ENCODE peak calls at places on chromosomes 1 and 21, in ten cellular contexts. G is WTC11; E is cardiac muscle cell; S is AG04450; K is lower lobe of right lung; J is CD4-positive, alpha-beta T cell; B is tibial artery; A is progenitor cell of endocrine pancreas; N is prostate gland; I is fibroblast of the aortic adventitia. D is an unnamed sample.

GRCh38 chr1:153100241-153100640 is 5.9 kb upstream of the SPRR2E start:
- DNase-seq in I (peak), S (no peak), K (no peak), E (no peak), G (no peak), N (no peak), B (no peak), J (no peak), A (no peak), D (no peak)

GRCh38 chr1:174209347-174210187 is 50.2 kb downstream of the RABGAP1L start:
- DNase-seq in E (no peak), G (no peak), B (no peak), I (no peak), N (no peak), K (no peak), S (no peak), J (no peak), A (no peak), D (no peak)

GRCh38 chr1:65065535-65066378 is 82.2 kb upstream of the AK4 start:
- DNase-seq in G (peak), K (peak), A (peak), I (no peak), B (peak), J (no peak), N (peak), E (peak), S (no peak), D (peak)

GRCh38 chr1:22910986-22911651 is 61.5 kb downstream of the LACTBL1 start:
- DNase-seq in I (no peak), N (no peak), J (no peak), B (no peak), K (no peak), E (no peak), A (no peak), G (no peak), S (no peak), D (no peak)

GRCh38 chr21:29233611-29234540 is 64.8 kb upstream of the BACH1 start:
- DNase-seq in K (no peak), G (no peak), I (no peak), B (no peak), A (no peak), N (no peak), J (no peak), S (no peak), E (no peak), D (no peak)

GRCh38 chr1:151368745-151369610 is 3.5 kb downstream of the SELENBP1 start:
- DNase-seq in N (no peak), G (no peak), J (no peak), A (no peak), S (no peak), E (no peak), B (no peak), K (peak), I (no peak), D (no peak)

GRCh38 chr1:163596541-163597258 is 274.9 kb downstream of the NUF2 start:
- DNase-seq in J (no peak), I (no peak), E (no peak), N (no peak), S (no peak), B (no peak), K (no peak), A (no peak), G (no peak), D (no peak)

GRCh38 chr1:156746716-156747631 is 4.5 kb downstream of the HDGF start:
- DNase-seq in A (peak), E (peak), N (peak), J (peak), K (peak), I (peak), B (peak), S (peak), G (peak), D (peak)

GRCh38 chr1:44354268-44354839 is 703 bp downstream of the ERI3 start:
- DNase-seq in J (no peak), N (peak), G (no peak), A (no peak), K (no peak), E (peak), I (peak), S (no peak), B (no peak), D (no peak)

GRCh38 chr1:174837386-174837785 is 162.4 kb upstream of the CACYBP start:
- DNase-seq in N (no peak), J (no peak), G (no peak), S (no peak), A (no peak), E (no peak), B (no peak), K (no peak), I (no peak), D (no peak)

GRCh38 chr1:111628153-111628552 is 8.6 kb downstream of the RAP1A start:
- DNase-seq in G (no peak), N (no peak), S (no peak), A (no peak), E (no peak), K (no peak), I (no peak), B (no peak), J (no peak), D (no peak)

DNA sequence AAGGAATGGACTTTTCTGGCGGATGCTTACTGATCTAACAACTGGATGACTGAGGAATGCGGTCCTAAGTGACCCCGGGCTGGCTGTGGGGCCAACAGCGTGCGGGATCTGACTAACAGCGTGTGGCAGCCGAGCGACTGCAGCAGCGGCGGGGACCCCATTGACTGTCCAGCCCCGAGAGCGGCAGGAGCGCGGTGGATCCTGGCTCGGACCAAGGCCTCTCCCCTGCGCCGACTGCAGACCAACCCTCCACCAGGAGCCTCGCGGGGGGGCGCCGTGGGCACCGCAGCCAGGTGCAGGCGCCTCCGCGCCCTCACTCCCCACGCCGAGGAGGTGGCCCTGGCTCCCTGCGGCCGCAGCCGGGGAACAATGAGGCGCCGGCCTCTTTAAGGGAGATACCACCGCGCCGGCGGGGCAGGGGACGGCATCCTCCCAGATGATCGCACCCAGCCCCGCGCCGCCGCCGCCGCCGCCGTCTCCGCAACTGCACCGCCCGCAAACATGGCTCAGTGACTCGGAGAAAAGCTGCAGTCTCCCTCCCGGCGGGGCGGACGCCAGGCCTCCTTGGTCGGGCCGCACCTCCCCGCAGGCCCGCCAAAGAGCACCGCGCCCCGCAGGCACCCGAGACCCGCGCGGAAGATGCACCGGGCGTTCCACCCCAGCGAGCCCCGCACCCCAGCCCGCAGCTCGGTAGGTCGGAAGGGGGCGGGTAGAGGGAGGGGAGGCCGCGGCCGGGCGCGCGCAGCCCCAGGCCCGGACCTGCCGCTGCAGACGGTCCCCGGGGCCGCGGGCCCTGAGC is 694 bp upstream of the PDIK1L start:
- DNase-seq in A (peak), J (peak), G (peak), K (peak), N (peak), B (peak), S (no peak), I (peak), E (peak), D (peak)
- TF ChIP-seq CTCF in A (no peak), J (peak), G (no peak), K (no peak), N (peak), B (no peak), S (no peak), I (no peak), E (no peak), D (no peak)

GRCh38 chr1:39132505-39133339 is 71.8 kb upstream of the MACF1 start:
- DNase-seq in G (peak), J (no peak), B (peak), A (peak), N (peak), K (peak), S (no peak), E (peak), I (peak), D (peak)
- TF ChIP-seq CTCF in G (no peak), J (no peak), B (peak), A (peak), N (peak), K (peak), S (no peak), E (peak), I (no peak), D (no peak)

GRCh38 chr1:230709619-230710542 is 4.0 kb downstream of the AGT start:
- DNase-seq in S (no peak), E (peak), J (no peak), G (no peak), K (no peak), N (no peak), I (no peak), A (no peak), B (no peak), D (no peak)

GRCh38 chr1:230707732-230708630 is 5.9 kb downstream of the AGT start:
- DNase-seq in N (no peak), K (no peak), B (no peak), S (no peak), A (no peak), G (no peak), J (no peak), E (no peak), I (no peak), D (no peak)

GRCh38 chr1:230706887-230707731 is 6.8 kb downstream of the AGT start:
- DNase-seq in G (no peak), B (no peak), S (no peak), J (no peak), E (no peak), I (no peak), N (no peak), K (no peak), A (no peak), D (no peak)

GRCh38 chr1:230710543-230710904 is 3.4 kb downstream of the AGT start:
- DNase-seq in J (no peak), I (no peak), N (no peak), B (no peak), G (no peak), A (no peak), K (no peak), S (no peak), E (no peak), D (no peak)

GRCh38 chr1:230708631-230709580 is 5.0 kb downstream of the AGT start:
- DNase-seq in B (no peak), A (no peak), K (no peak), S (no peak), E (no peak), N (no peak), G (no peak), J (no peak), I (peak), D (no peak)
- TF ChIP-seq CTCF in B (no peak), A (no peak), K (no peak), S (no peak), E (no peak), N (no peak), G (no peak), J (no peak), I (no peak), D (no peak)

GRCh38 chr1:226520640-226521355 is 27.8 kb upstream of the STUM start:
- DNase-seq in S (no peak), E (peak), K (no peak), I (no peak), A (no peak), J (no peak), N (no peak), B (no peak), G (peak), D (no peak)

GRCh38 chr1:226518375-226518774 is 30.2 kb upstream of the STUM start:
- DNase-seq in E (no peak), N (no peak), J (no peak), I (no peak), S (no peak), K (no peak), B (no peak), A (no peak), G (no peak), D (no peak)

GRCh38 chr1:226519135-226519534 is 29.4 kb upstream of the STUM start:
- DNase-seq in B (no peak), K (no peak), A (no peak), I (no peak), J (no peak), G (no peak), S (no peak), N (no peak), E (no peak), D (no peak)

GRCh38 chr1:226523646-226524406 is 24.7 kb upstream of the STUM start:
- DNase-seq in I (no peak), N (no peak), G (no peak), J (no peak), A (no peak), K (no peak), S (no peak), B (no peak), E (no peak), D (no peak)

DNA sequence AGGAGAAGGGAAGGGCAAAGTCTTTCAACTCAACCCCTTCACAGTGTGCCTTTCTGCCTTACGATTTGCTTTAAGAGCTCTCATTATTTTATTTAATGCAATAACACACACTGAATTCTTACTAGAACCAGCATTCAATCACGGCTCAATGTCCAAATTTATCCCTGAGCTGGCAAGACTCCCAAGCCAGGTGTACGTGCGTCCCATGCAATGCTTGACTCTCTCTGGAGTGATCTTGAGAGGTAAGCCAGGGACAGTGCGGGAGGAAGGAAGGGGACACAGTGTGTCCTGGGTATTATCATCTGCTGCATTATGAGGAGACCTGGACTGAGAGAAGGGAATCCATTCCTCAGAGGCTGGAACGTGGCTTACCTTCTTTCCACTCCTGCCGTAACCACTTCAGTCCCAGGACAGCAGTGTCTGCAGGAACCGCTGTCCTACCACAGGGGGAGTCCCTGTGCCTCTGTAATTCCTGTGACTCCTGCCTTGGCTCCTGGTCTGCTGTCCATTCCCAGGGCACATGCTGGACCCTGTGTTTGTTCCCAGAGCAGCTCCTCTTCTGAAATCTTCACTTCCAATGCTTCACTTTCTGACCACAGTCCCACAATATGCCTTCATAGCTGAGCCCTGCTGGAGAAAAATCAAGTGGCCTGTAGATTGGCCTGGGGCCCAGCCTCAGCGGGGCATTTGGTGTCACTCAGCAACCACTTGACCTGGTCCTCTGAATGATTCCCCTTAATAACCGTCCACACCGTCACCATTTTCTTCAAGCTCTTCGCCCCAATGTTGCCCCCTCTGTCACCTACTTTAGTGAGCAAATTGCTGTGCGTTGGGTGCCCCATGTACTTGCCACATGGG is 28.6 kb upstream of the STUM start:
- DNase-seq in J (no peak), I (no peak), E (peak), A (no peak), N (no peak), B (no peak), K (no peak), G (peak), S (no peak), D (no peak)
- TF ChIP-seq CTCF in J (no peak), I (no peak), E (no peak), A (peak), N (no peak), B (no peak), K (no peak), G (no peak), S (no peak), D (no peak)

D was measured in mesothelial cell of epicardium.